ENCODE peak calls at places on chromosomes 3 and 15, in five cellular contexts. B is sigmoid colon, H is lower leg skin, I is AG10803, P is cardiac fibroblast. A is an unnamed sample.

GRCh38 chr15:88073386-88073681 is 183.2 kb downstream of the NTRK3 start:
- DNase-seq in B (no peak), H (no peak), I (no peak), P (no peak), A (no peak)

GRCh38 chr3:21013566-21013965 is 737.4 kb downstream of the ZNF385D start:
- DNase-seq in B (no peak), H (no peak), I (peak), P (no peak), A (no peak)

GRCh38 chr3:5197470-5198312 is 10.2 kb downstream of the EDEM1 start:
- DNase-seq in B (no peak), H (no peak), I (peak), P (peak), A (peak)

GRCh38 chr3:71226565-71227281 is 356.8 kb downstream of the FOXP1 start:
- DNase-seq in B (no peak), H (no peak), I (peak), P (peak), A (peak)

GRCh38 chr15:68620721-68621528 is 42.1 kb downstream of the CORO2B start:
- DNase-seq in B (peak), H (peak), I (peak), P (peak), A (peak)

GRCh38 chr3:139236336-139236735 is 107.5 kb upstream of the MRPS22 start:
- DNase-seq in B (no peak), H (no peak), I (peak), P (no peak), A (peak)

GRCh38 chr15:31317980-31318342 is 8.7 kb upstream of the KLF13 start:
- DNase-seq in B (no peak), H (no peak), I (peak), P (no peak), A (no peak)

GRCh38 chr3:127407026-127407939 is 119.4 kb upstream of the PRR20G start:
- DNase-seq in B (peak), H (no peak), I (no peak), P (no peak), A (no peak)

GRCh38 chr3:111712294-111713180 is 117.4 kb upstream of the ZBED2 start:
- DNase-seq in B (peak), H (no peak), I (peak), P (peak), A (no peak)

GRCh38 chr3:168467085-168467714 is 371.5 kb upstream of the GOLIM4 start:
- DNase-seq in B (no peak), H (no peak), I (peak), P (peak), A (peak)

GRCh38 chr3:184907941-184908649 is 96.1 kb downstream of the VPS8 start:
- DNase-seq in B (no peak), H (no peak), I (no peak), P (no peak), A (no peak)

GRCh38 chr15:63482874-63483323 is 21.5 kb upstream of the USP3 start:
- DNase-seq in B (no peak), H (no peak), I (peak), P (no peak), A (peak)

GRCh38 chr3:42539871-42540714 is 37.6 kb downstream of the VIPR1 start:
- DNase-seq in B (peak), H (peak), I (no peak), P (peak), A (peak)

GRCh38 chr3:52890735-52891134 is 6.6 kb downstream of the STIMATE start:
- DNase-seq in B (no peak), H (no peak), I (no peak), P (peak), A (no peak)

GRCh38 chr3:13301295-13301987 is 118.7 kb downstream of the NUP210 start:
- DNase-seq in B (no peak), H (no peak), I (peak), P (peak), A (peak)

GRCh38 chr3:51392301-51393095 is 1.4 kb downstream of the RBM15B start:
- DNase-seq in B (no peak), H (no peak), I (no peak), P (no peak), A (no peak)

GRCh38 chr3:15636028-15636709 is 34.6 kb downstream of the BTD start:
- DNase-seq in B (no peak), H (no peak), I (peak), P (peak), A (peak)

GRCh38 chr15:45276851-45277250 is 24.8 kb downstream of the SLC28A2 start:
- DNase-seq in B (no peak), H (no peak), I (peak), P (peak), A (peak)

GRCh38 chr3:29972594-29972993 is 633.8 kb upstream of the TGFBR2 start:
- DNase-seq in B (no peak), H (no peak), I (peak), P (peak), A (peak)

GRCh38 chr15:69215636-69216035 is 55.2 kb downstream of the GLCE start:
- DNase-seq in B (no peak), H (no peak), I (no peak), P (no peak), A (no peak)

GRCh38 chr3:37183976-37184375 is 9.6 kb upstream of the LRRFIP2 start:
- DNase-seq in B (no peak), H (peak), I (peak), P (peak), A (no peak)

GRCh38 chr3:13595485-13595884 is 46.6 kb downstream of the FBLN2 start:
- DNase-seq in B (peak), H (no peak), I (no peak), P (no peak), A (no peak)

GRCh38 chr15:98953000-98953776 is 54.4 kb downstream of the PGPEP1L start:
- DNase-seq in B (no peak), H (no peak), I (no peak), P (no peak), A (no peak)

GRCh38 chr3:155131104-155131503 is 51.0 kb downstream of the MME start:
- DNase-seq in B (no peak), H (no peak), I (peak), P (peak), A (peak)

GRCh38 chr15:90062023-90062728 is 40.1 kb downstream of the IDH2 start:
- DNase-seq in B (no peak), H (no peak), I (no peak), P (peak), A (peak)

GRCh38 chr3:149080699-149081091 is 5.6 kb downstream of the HLTF start:
- DNase-seq in B (no peak), H (no peak), I (peak), P (peak), A (peak)

GRCh38 chr3:30635072-30635471 is 28.7 kb downstream of the TGFBR2 start:
- DNase-seq in B (no peak), H (no peak), I (no peak), P (no peak), A (no peak)

GRCh38 chr3:125231895-125232294 is 19.3 kb upstream of the SLC12A8 start:
- DNase-seq in B (no peak), H (no peak), I (peak), P (peak), A (peak)

GRCh38 chr3:15359677-15360397 is 27.5 kb upstream of the SH3BP5 start:
- DNase-seq in B (no peak), H (no peak), I (peak), P (peak), A (no peak)

GRCh38 chr3:89049119-89049518 is 58.3 kb upstream of the EPHA3 start:
- DNase-seq in B (no peak), H (no peak), I (no peak), P (peak), A (peak)

GRCh38 chr3:111819912-111820311 is 39.2 kb upstream of the PHLDB2 start:
- DNase-seq in B (no peak), H (no peak), I (no peak), P (no peak), A (no peak)

GRCh38 chr3:128784228-128784627 is 58.2 kb downstream of the RAB7A start:
- DNase-seq in B (no peak), H (no peak), I (no peak), P (no peak), A (no peak)

GRCh38 chr3:183560607-183561006 is 5.1 kb upstream of the KLHL6 start:
- DNase-seq in B (no peak), H (no peak), I (no peak), P (peak), A (no peak)

DNA sequence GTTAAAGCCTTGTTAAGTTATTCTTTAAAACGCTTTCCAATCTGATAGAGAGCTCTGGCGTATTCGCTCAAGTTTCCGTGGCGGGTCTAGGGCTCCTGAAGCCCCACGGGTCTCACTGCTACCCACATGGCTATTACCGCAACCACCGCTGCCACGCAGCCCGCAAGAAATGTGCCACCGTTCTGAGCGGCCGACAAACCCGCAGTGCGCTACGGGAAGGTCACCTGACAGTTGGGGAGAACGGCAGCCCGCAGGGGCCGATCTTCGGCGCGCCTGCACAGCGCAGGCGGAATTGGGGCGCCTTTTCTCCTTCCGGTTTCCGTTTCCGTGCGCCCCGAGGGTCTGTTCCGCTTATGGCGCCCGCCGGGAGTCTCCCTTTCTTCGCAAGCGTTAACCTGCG is 76.6 kb upstream of the SNRPN start:
- DNase-seq in B (peak), H (no peak), I (peak), P (peak), A (no peak)
- H3K4me3 ChIP-seq in B (peak), H (no peak), I (peak), P (peak), A (peak)

DNA sequence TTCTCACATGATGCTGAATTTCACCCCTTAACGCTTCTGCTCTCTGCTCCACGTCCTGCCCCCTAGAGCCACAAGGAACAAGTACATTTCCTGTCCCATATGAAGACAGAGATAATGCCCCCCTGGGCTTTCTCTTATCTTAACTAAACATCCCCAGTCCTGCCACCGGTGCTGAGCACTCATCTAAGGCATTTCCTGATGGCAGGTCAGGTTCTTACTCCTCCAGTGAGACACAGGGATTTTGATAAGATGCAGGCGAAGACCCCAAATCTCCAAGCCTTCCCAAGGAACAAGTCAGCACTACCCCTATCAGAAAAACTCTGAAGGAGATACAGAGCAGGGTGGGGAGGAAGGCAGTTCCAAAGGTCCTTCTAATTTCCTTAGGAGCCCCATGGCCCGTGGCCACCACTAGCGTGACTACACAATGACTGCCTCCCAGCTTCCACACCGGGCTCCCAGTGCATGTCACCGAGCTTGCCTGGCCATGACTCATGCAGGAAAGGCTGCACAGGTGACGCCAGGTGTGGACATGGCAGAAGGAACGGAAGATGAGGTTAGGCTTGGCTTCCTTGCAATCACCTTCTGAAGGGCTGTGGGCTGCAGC is 152.9 kb downstream of the XXYLT1 start:
- DNase-seq in B (no peak), H (no peak), I (no peak), P (peak), A (peak)
- TF ChIP-seq CTCF in B (no peak), H (no peak), I (peak), P (peak), A (peak)

GRCh38 chr15:37038036-37038715 is 62.2 kb downstream of the MEIS2 start:
- DNase-seq in B (no peak), H (no peak), I (no peak), P (no peak), A (no peak)
- H3K4me3 ChIP-seq in B (no peak), H (no peak), I (no peak), P (no peak), A (no peak)

GRCh38 chr3:142904639-142905441 is 16.0 kb upstream of the PCOLCE2 start:
- DNase-seq in B (no peak), H (no peak), I (no peak), P (peak), A (peak)
- TF ChIP-seq CTCF in B (no peak), H (no peak), I (no peak), P (peak), A (no peak)

DNA sequence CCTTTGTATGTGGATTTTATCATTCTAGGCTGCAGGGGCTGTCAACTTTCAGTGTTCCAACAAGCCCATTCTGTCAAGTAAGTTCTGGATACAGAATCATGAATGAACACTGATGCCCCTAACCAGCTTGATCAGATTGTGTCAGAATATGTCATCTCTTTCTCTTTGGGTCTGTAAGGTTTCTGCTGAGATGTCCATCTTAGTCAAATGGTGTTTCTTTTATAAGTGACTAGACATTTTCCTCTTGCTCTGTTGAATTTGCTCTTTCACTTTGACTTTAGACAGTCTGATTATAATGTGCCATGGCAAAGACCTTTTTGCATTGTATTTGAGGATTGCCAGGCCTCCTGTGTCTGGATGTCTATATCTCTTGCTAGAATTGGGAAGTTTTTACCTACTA is 660.9 kb upstream of the CBLB start:
- DNase-seq in B (no peak), H (no peak), I (no peak), P (no peak), A (no peak)
- H3K4me3 ChIP-seq in B (no peak), H (no peak), I (no peak), P (no peak), A (no peak)

DNA sequence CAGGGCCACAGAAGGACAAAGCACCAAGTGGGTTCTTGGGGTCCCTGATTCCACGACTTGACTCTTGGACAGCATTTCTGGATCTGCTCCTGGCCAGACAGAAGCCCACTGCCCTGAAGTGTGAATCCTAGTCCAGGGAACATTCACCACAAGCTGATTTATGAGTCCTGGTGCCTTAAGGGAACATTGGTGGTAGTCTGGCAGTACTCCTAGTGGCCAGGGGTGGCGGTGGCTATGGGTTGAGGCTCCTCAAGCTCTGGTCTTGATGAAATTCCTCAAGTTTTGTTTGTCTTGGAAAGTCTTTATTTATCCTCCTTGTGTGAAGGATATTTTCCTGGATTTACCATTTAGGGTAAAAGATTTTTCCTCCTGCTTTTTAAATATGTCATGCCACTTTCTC is 307.5 kb downstream of the PYDC2 start:
- DNase-seq in B (no peak), H (no peak), I (no peak), P (no peak), A (no peak)
- TF ChIP-seq CTCF in B (no peak), H (no peak), I (no peak), P (no peak), A (no peak)

GRCh38 chr3:8987673-8988655 is 24.7 kb upstream of the RAD18 start:
- DNase-seq in B (peak), H (peak), I (peak), P (peak), A (peak)
- H3K4me3 ChIP-seq in B (no peak), H (no peak), I (no peak), P (no peak), A (no peak)